ENCODE peak calls at places on chromosomes 11 and 22, in ten cellular contexts. One of them, this sample, is unnamed.
A peak's percentile ranks its signal among the peaks of the same experiment; 100 is the strongest.

GRCh38 chr11:12126352-12127019 is 16.1 kb downstream of the MICAL2 start:
- DNase-seq in uterus: no peak
- DNase-seq in GM12878: no peak
- DNase-seq in IMR-90: peak; percentile 93
- DNase-seq in spleen: peak; percentile 64
- DNase-seq in GM12891: no peak
- DNase-seq in NB4: peak; percentile 91
- DNase-seq in prostate gland: no peak
- DNase-seq in heart left ventricle: no peak
- DNase-seq in adrenal gland: no peak
- DNase-seq in this sample: peak; percentile 55

GRCh38 chr11:120227228-120227852 is 12.6 kb upstream of the POU2F3 start:
- DNase-seq in uterus: no peak
- DNase-seq in GM12878: no peak
- DNase-seq in IMR-90: no peak
- DNase-seq in spleen: no peak
- DNase-seq in GM12891: no peak
- DNase-seq in NB4: no peak
- DNase-seq in prostate gland: no peak
- DNase-seq in heart left ventricle: no peak
- DNase-seq in adrenal gland: no peak
- DNase-seq in this sample: no peak

GRCh38 chr11:122642971-122643370 is 12.6 kb upstream of the UBASH3B start:
- DNase-seq in uterus: no peak
- DNase-seq in GM12878: no peak
- DNase-seq in IMR-90: peak; percentile 57
- DNase-seq in spleen: no peak
- DNase-seq in GM12891: no peak
- DNase-seq in NB4: no peak
- DNase-seq in prostate gland: no peak
- DNase-seq in heart left ventricle: no peak
- DNase-seq in adrenal gland: no peak
- DNase-seq in this sample: no peak

GRCh38 chr11:80899381-80899780 is 1458.6 kb upstream of the TENM4 start:
- DNase-seq in uterus: no peak
- DNase-seq in GM12878: no peak
- DNase-seq in IMR-90: no peak
- DNase-seq in spleen: no peak
- DNase-seq in GM12891: no peak
- DNase-seq in NB4: peak; percentile 5
- DNase-seq in prostate gland: no peak
- DNase-seq in heart left ventricle: no peak
- DNase-seq in adrenal gland: no peak
- DNase-seq in this sample: no peak

GRCh38 chr11:82895437-82896091 is 4.7 kb downstream of the PRCP start:
- DNase-seq in uterus: no peak
- DNase-seq in GM12878: peak; percentile 42
- DNase-seq in IMR-90: no peak
- DNase-seq in spleen: no peak
- DNase-seq in GM12891: peak; percentile 39
- DNase-seq in NB4: peak; percentile 81
- DNase-seq in prostate gland: no peak
- DNase-seq in heart left ventricle: no peak
- DNase-seq in adrenal gland: no peak
- DNase-seq in this sample: no peak

GRCh38 chr11:47233989-47234668 is 14.5 kb downstream of the ACP2 start:
- DNase-seq in uterus: peak; percentile 33
- DNase-seq in GM12878: no peak
- DNase-seq in IMR-90: peak; percentile 67
- DNase-seq in spleen: no peak
- DNase-seq in GM12891: no peak
- DNase-seq in NB4: peak; percentile 61
- DNase-seq in prostate gland: no peak
- DNase-seq in heart left ventricle: peak; percentile 54
- DNase-seq in adrenal gland: peak; percentile 61
- DNase-seq in this sample: peak; percentile 61

GRCh38 chr11:61682093-61682732 is 2.0 kb downstream of the DAGLA start:
- DNase-seq in uterus: no peak
- DNase-seq in GM12878: no peak
- DNase-seq in IMR-90: no peak
- DNase-seq in spleen: no peak
- DNase-seq in GM12891: no peak
- DNase-seq in NB4: no peak
- DNase-seq in prostate gland: no peak
- DNase-seq in heart left ventricle: peak; percentile 74
- DNase-seq in adrenal gland: no peak
- DNase-seq in this sample: no peak

GRCh38 chr11:492416-493226 is 14.4 kb downstream of the RNH1 start:
- DNase-seq in uterus: no peak
- DNase-seq in GM12878: no peak
- DNase-seq in IMR-90: no peak
- DNase-seq in spleen: no peak
- DNase-seq in GM12891: peak; percentile 31
- DNase-seq in NB4: no peak
- DNase-seq in prostate gland: no peak
- DNase-seq in heart left ventricle: no peak
- DNase-seq in adrenal gland: no peak
- DNase-seq in this sample: no peak

GRCh38 chr22:36761553-36762240 is 14.2 kb downstream of the IFT27 start:
- DNase-seq in uterus: no peak
- DNase-seq in GM12878: no peak
- DNase-seq in IMR-90: no peak
- DNase-seq in spleen: peak; percentile 18
- DNase-seq in GM12891: no peak
- DNase-seq in NB4: no peak
- DNase-seq in prostate gland: no peak
- DNase-seq in heart left ventricle: no peak
- DNase-seq in adrenal gland: no peak
- DNase-seq in this sample: no peak

GRCh38 chr11:70364745-70365535 is 33.4 kb upstream of the CTTN start:
- DNase-seq in uterus: no peak
- DNase-seq in GM12878: peak; percentile 3
- DNase-seq in IMR-90: no peak
- DNase-seq in spleen: peak; percentile 76
- DNase-seq in GM12891: no peak
- DNase-seq in NB4: peak; percentile 97
- DNase-seq in prostate gland: no peak
- DNase-seq in heart left ventricle: no peak
- DNase-seq in adrenal gland: no peak
- DNase-seq in this sample: no peak

GRCh38 chr11:94169930-94170329 is 41.3 kb downstream of the PANX1 start:
- DNase-seq in uterus: no peak
- DNase-seq in GM12878: no peak
- DNase-seq in IMR-90: no peak
- DNase-seq in spleen: no peak
- DNase-seq in GM12891: no peak
- DNase-seq in NB4: no peak
- DNase-seq in prostate gland: no peak
- DNase-seq in heart left ventricle: no peak
- DNase-seq in adrenal gland: no peak
- DNase-seq in this sample: no peak

GRCh38 chr11:118180300-118180703 is 3.9 kb upstream of the SCN2B start:
- DNase-seq in uterus: peak; percentile 70
- DNase-seq in GM12878: no peak
- DNase-seq in IMR-90: no peak
- DNase-seq in spleen: no peak
- DNase-seq in GM12891: no peak
- DNase-seq in NB4: no peak
- DNase-seq in prostate gland: peak; percentile 37
- DNase-seq in heart left ventricle: peak; percentile 92
- DNase-seq in adrenal gland: no peak
- DNase-seq in this sample: no peak

GRCh38 chr11:69667619-69668604 is 7.2 kb downstream of the LTO1 start:
- DNase-seq in uterus: no peak
- DNase-seq in GM12878: no peak
- DNase-seq in IMR-90: no peak
- DNase-seq in spleen: peak; percentile 66
- DNase-seq in GM12891: no peak
- DNase-seq in NB4: no peak
- DNase-seq in prostate gland: no peak
- DNase-seq in heart left ventricle: no peak
- DNase-seq in adrenal gland: peak; percentile 81
- DNase-seq in this sample: no peak

GRCh38 chr11:74094393-74094792 is 76.4 kb downstream of the C2CD3 start:
- DNase-seq in uterus: no peak
- DNase-seq in GM12878: no peak
- DNase-seq in IMR-90: no peak
- DNase-seq in spleen: no peak
- DNase-seq in GM12891: no peak
- DNase-seq in NB4: no peak
- DNase-seq in prostate gland: no peak
- DNase-seq in heart left ventricle: no peak
- DNase-seq in adrenal gland: no peak
- DNase-seq in this sample: no peak

GRCh38 chr11:67611165-67611564 is 4.4 kb downstream of the NDUFV1 start:
- DNase-seq in uterus: no peak
- DNase-seq in GM12878: no peak
- DNase-seq in IMR-90: no peak
- DNase-seq in spleen: peak; percentile 78
- DNase-seq in GM12891: no peak
- DNase-seq in NB4: no peak
- DNase-seq in prostate gland: no peak
- DNase-seq in heart left ventricle: no peak
- DNase-seq in adrenal gland: no peak
- DNase-seq in this sample: no peak

GRCh38 chr22:36467042-36467810 is 14.2 kb downstream of the TXN2 start:
- DNase-seq in uterus: no peak
- DNase-seq in GM12878: no peak
- DNase-seq in IMR-90: peak; percentile 86
- DNase-seq in spleen: no peak
- DNase-seq in GM12891: no peak
- DNase-seq in NB4: peak; percentile 89
- DNase-seq in prostate gland: no peak
- DNase-seq in heart left ventricle: peak; percentile 84
- DNase-seq in adrenal gland: no peak
- DNase-seq in this sample: peak; percentile 58

GRCh38 chr11:17651061-17651460 is 68.3 kb upstream of the MYOD1 start:
- DNase-seq in uterus: no peak
- DNase-seq in GM12878: no peak
- DNase-seq in IMR-90: no peak
- DNase-seq in spleen: no peak
- DNase-seq in GM12891: no peak
- DNase-seq in NB4: no peak
- DNase-seq in prostate gland: no peak
- DNase-seq in heart left ventricle: no peak
- DNase-seq in adrenal gland: no peak
- DNase-seq in this sample: no peak

GRCh38 chr11:9249252-9249651 is 15.9 kb downstream of the DENND5A start:
- DNase-seq in uterus: no peak
- DNase-seq in GM12878: no peak
- DNase-seq in IMR-90: no peak
- DNase-seq in spleen: no peak
- DNase-seq in GM12891: no peak
- DNase-seq in NB4: no peak
- DNase-seq in prostate gland: no peak
- DNase-seq in heart left ventricle: no peak
- DNase-seq in adrenal gland: no peak
- DNase-seq in this sample: no peak

DNA sequence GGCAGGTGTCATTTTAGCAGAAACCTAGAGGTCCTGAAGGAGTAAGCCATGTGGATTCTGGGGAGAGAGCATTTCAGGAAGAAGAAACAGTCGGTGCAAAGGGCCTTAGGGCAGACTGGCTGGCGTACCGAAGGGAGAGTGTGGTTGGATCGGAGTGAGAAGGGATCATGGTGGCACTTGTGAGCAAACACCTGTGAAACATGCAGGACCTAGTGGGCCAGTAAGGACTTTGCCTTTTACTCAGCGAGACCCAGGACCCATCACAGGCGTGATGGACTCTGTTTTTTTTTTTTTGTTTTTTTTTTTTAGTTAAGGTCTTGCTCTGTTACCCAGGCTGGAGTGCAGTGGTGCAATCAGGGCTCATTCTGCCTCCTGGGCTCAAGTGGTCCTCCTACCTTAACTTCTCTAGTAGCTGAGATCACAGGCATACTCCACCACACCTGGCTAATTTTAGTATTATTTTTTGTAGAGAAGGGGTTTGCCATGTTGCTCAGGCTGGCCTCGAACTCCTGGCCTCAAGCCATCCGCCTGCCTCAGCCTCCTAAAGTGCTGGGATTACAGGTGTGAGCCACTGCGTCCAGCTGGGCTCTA is 3.5 kb upstream of the TSGA10IP start:
- DNase-seq in uterus: no peak
- DNase-seq in GM12878: no peak
- DNase-seq in IMR-90: no peak
- DNase-seq in spleen: no peak
- DNase-seq in GM12891: no peak
- DNase-seq in NB4: no peak
- DNase-seq in prostate gland: no peak
- DNase-seq in heart left ventricle: no peak
- DNase-seq in adrenal gland: no peak
- DNase-seq in this sample: no peak
- TF ChIP-seq POLR2A in uterus: no peak
- TF ChIP-seq POLR2A in GM12878: no peak
- TF ChIP-seq POLR2A in IMR-90: no peak
- TF ChIP-seq POLR2A in spleen: no peak
- TF ChIP-seq POLR2A in GM12891: no peak
- TF ChIP-seq POLR2A in NB4: no peak
- TF ChIP-seq POLR2A in prostate gland: no peak
- TF ChIP-seq POLR2A in heart left ventricle: no peak
- TF ChIP-seq POLR2A in adrenal gland: no peak
- TF ChIP-seq POLR2A in this sample: no peak

GRCh38 chr22:40387758-40388157 is 17.4 kb downstream of the SGSM3 start:
- DNase-seq in uterus: no peak
- DNase-seq in GM12878: no peak
- DNase-seq in IMR-90: no peak
- DNase-seq in spleen: no peak
- DNase-seq in GM12891: no peak
- DNase-seq in NB4: no peak
- DNase-seq in prostate gland: peak; percentile 60
- DNase-seq in heart left ventricle: no peak
- DNase-seq in adrenal gland: no peak
- DNase-seq in this sample: no peak
- TF ChIP-seq POLR2A in uterus: no peak
- TF ChIP-seq POLR2A in GM12878: no peak
- TF ChIP-seq POLR2A in IMR-90: no peak
- TF ChIP-seq POLR2A in spleen: no peak
- TF ChIP-seq POLR2A in GM12891: no peak
- TF ChIP-seq POLR2A in NB4: no peak
- TF ChIP-seq POLR2A in prostate gland: peak; percentile 17
- TF ChIP-seq POLR2A in heart left ventricle: no peak
- TF ChIP-seq POLR2A in adrenal gland: no peak
- TF ChIP-seq POLR2A in this sample: no peak

GRCh38 chr22:35299717-35300497 is at the start of gene TOM1:
- DNase-seq in uterus: peak; percentile 96
- DNase-seq in GM12878: peak; percentile 94
- DNase-seq in IMR-90: peak; percentile 99
- DNase-seq in spleen: peak; percentile 99
- DNase-seq in GM12891: peak; percentile 93
- DNase-seq in NB4: peak; percentile 98
- DNase-seq in prostate gland: peak; percentile 96
- DNase-seq in heart left ventricle: peak; percentile 97
- DNase-seq in adrenal gland: peak; percentile 98
- DNase-seq in this sample: peak; percentile 82
- TF ChIP-seq POLR2A in uterus: peak; percentile 92
- TF ChIP-seq POLR2A in GM12878: peak; percentile 83
- TF ChIP-seq POLR2A in IMR-90: peak; percentile 93
- TF ChIP-seq POLR2A in spleen: no peak
- TF ChIP-seq POLR2A in GM12891: no peak
- TF ChIP-seq POLR2A in NB4: peak; percentile 35
- TF ChIP-seq POLR2A in prostate gland: peak; percentile 92
- TF ChIP-seq POLR2A in heart left ventricle: no peak
- TF ChIP-seq POLR2A in adrenal gland: peak; percentile 80
- TF ChIP-seq POLR2A in this sample: peak; percentile 51

GRCh38 chr11:126346586-126346940 is 8.9 kb upstream of the ST3GAL4 start:
- DNase-seq in uterus: no peak
- DNase-seq in GM12878: no peak
- DNase-seq in IMR-90: no peak
- DNase-seq in spleen: no peak
- DNase-seq in GM12891: no peak
- DNase-seq in NB4: no peak
- DNase-seq in prostate gland: no peak
- DNase-seq in heart left ventricle: no peak
- DNase-seq in adrenal gland: no peak
- DNase-seq in this sample: no peak
- TF ChIP-seq POLR2A in uterus: no peak
- TF ChIP-seq POLR2A in GM12878: no peak
- TF ChIP-seq POLR2A in IMR-90: no peak
- TF ChIP-seq POLR2A in spleen: no peak
- TF ChIP-seq POLR2A in GM12891: no peak
- TF ChIP-seq POLR2A in NB4: no peak
- TF ChIP-seq POLR2A in prostate gland: no peak
- TF ChIP-seq POLR2A in heart left ventricle: no peak
- TF ChIP-seq POLR2A in adrenal gland: no peak
- TF ChIP-seq POLR2A in this sample: no peak